ENCODE peak calls at places on chromosomes 2 and 18, in four cellular contexts. J is adrenal gland, K is EH, I is OCI-LY7. R is an unnamed sample.

GRCh38 chr18:5519448-5520362 is 24.1 kb downstream of the EPB41L3 start:
- DNase-seq in J (no peak), K (no peak), I (no peak), R (no peak)

GRCh38 chr2:9220201-9220600 is 13.6 kb downstream of the ASAP2 start:
- DNase-seq in J (no peak), K (peak), I (no peak), R (no peak)

GRCh38 chr2:71348302-71348701 is 16.7 kb downstream of the ZNF638 start:
- DNase-seq in J (no peak), K (peak), I (no peak), R (peak)

GRCh38 chr2:112881217-112882000 is 29.6 kb upstream of the IL37 start:
- DNase-seq in J (no peak), K (peak), I (peak), R (peak)

GRCh38 chr2:21443494-21444105 is 319.8 kb downstream of the TDRD15 start:
- DNase-seq in J (no peak), K (peak), I (no peak), R (peak)

GRCh38 chr2:188582206-188582605 is 290.5 kb downstream of the GULP1 start:
- DNase-seq in J (no peak), K (peak), I (no peak), R (no peak)

GRCh38 chr18:35071819-35072247 is 30.6 kb downstream of the MAPRE2 start:
- DNase-seq in J (no peak), K (no peak), I (no peak), R (no peak)

GRCh38 chr2:65198737-65199136 is 28.9 kb upstream of the ACTR2 start:
- DNase-seq in J (peak), K (peak), I (no peak), R (peak)

GRCh38 chr2:48315847-48316194 is 214.1 kb upstream of the STON1 start:
- DNase-seq in J (no peak), K (peak), I (peak), R (peak)

GRCh38 chr2:188367164-188367563 is 75.5 kb downstream of the GULP1 start:
- DNase-seq in J (no peak), K (no peak), I (no peak), R (no peak)

GRCh38 chr18:44599409-44599808 is 81.3 kb upstream of the SETBP1 start:
- DNase-seq in J (peak), K (peak), I (no peak), R (peak)

GRCh38 chr2:241354668-241355658 is 1.1 kb upstream of the FARP2 start:
- DNase-seq in J (peak), K (peak), I (peak), R (peak)

GRCh38 chr2:239768031-239768800 is 256.9 kb downstream of the NDUFA10 start:
- DNase-seq in J (no peak), K (no peak), I (no peak), R (no peak)

GRCh38 chr2:55923091-55923977 is at the start of gene EFEMP1:
- DNase-seq in J (no peak), K (peak), I (no peak), R (peak)

GRCh38 chr2:162257416-162257815 is 14.2 kb upstream of the FAP start:
- DNase-seq in J (no peak), K (no peak), I (no peak), R (no peak)